ENCODE peak calls at places on chromosomes 6 and 20, in seven cellular contexts. One of them, this sample, is unnamed.

GRCh38 chr6:35370799-35371493 is 28.6 kb downstream of the PPARD start:
- DNase-seq in HEK293T: no peak
- DNase-seq in bronchial epithelial cell: no peak
- DNase-seq in effector CD4-positive, alpha-beta T cell: no peak
- DNase-seq in activated naive CD4-positive, alpha-beta T cell treated with anti-CD3 and anti-CD28 coated beads for 36 hours: no peak
- DNase-seq in nucleus accumbens: no peak
- DNase-seq in stimulated activated CD4-positive, alpha-beta T cell treated with anti-CD3 and anti-CD28 coated beads, Interleukin-2, amount 100 ng/mL, for 4 hours: no peak
- DNase-seq in this sample: peak; percentile 32

GRCh38 chr6:162337412-162337811 is 390.2 kb downstream of the PRKN start:
- DNase-seq in stimulated activated CD4-positive, alpha-beta T cell treated with anti-CD3 and anti-CD28 coated beads, Interleukin-2, amount 100 ng/mL, for 4 hours: no peak
- DNase-seq in activated naive CD4-positive, alpha-beta T cell treated with anti-CD3 and anti-CD28 coated beads for 36 hours: no peak
- DNase-seq in effector CD4-positive, alpha-beta T cell: no peak
- DNase-seq in HEK293T: no peak
- DNase-seq in bronchial epithelial cell: no peak
- DNase-seq in nucleus accumbens: no peak
- DNase-seq in this sample: no peak

GRCh38 chr6:106694343-106694742 is 65.0 kb downstream of the QRSL1 start:
- DNase-seq in bronchial epithelial cell: no peak
- DNase-seq in stimulated activated CD4-positive, alpha-beta T cell treated with anti-CD3 and anti-CD28 coated beads, Interleukin-2, amount 100 ng/mL, for 4 hours: no peak
- DNase-seq in activated naive CD4-positive, alpha-beta T cell treated with anti-CD3 and anti-CD28 coated beads for 36 hours: no peak
- DNase-seq in nucleus accumbens: no peak
- DNase-seq in effector CD4-positive, alpha-beta T cell: no peak
- DNase-seq in HEK293T: no peak
- DNase-seq in this sample: no peak

GRCh38 chr6:12483712-12484111 is 193.6 kb downstream of the EDN1 start:
- DNase-seq in bronchial epithelial cell: peak; percentile 98
- DNase-seq in stimulated activated CD4-positive, alpha-beta T cell treated with anti-CD3 and anti-CD28 coated beads, Interleukin-2, amount 100 ng/mL, for 4 hours: no peak
- DNase-seq in nucleus accumbens: no peak
- DNase-seq in HEK293T: no peak
- DNase-seq in activated naive CD4-positive, alpha-beta T cell treated with anti-CD3 and anti-CD28 coated beads for 36 hours: peak; percentile 38
- DNase-seq in effector CD4-positive, alpha-beta T cell: no peak
- DNase-seq in this sample: no peak

GRCh38 chr20:52824494-52825216 is 147.5 kb upstream of the TSHZ2 start:
- DNase-seq in HEK293T: no peak
- DNase-seq in activated naive CD4-positive, alpha-beta T cell treated with anti-CD3 and anti-CD28 coated beads for 36 hours: no peak
- DNase-seq in nucleus accumbens: no peak
- DNase-seq in effector CD4-positive, alpha-beta T cell: no peak
- DNase-seq in stimulated activated CD4-positive, alpha-beta T cell treated with anti-CD3 and anti-CD28 coated beads, Interleukin-2, amount 100 ng/mL, for 4 hours: no peak
- DNase-seq in bronchial epithelial cell: no peak
- DNase-seq in this sample: no peak

GRCh38 chr20:35757098-35757705 is 14.6 kb upstream of the PHF20 start:
- DNase-seq in HEK293T: no peak
- DNase-seq in stimulated activated CD4-positive, alpha-beta T cell treated with anti-CD3 and anti-CD28 coated beads, Interleukin-2, amount 100 ng/mL, for 4 hours: no peak
- DNase-seq in activated naive CD4-positive, alpha-beta T cell treated with anti-CD3 and anti-CD28 coated beads for 36 hours: no peak
- DNase-seq in bronchial epithelial cell: no peak
- DNase-seq in nucleus accumbens: no peak
- DNase-seq in effector CD4-positive, alpha-beta T cell: no peak
- DNase-seq in this sample: no peak

GRCh38 chr6:144158133-144158532 is 7.8 kb downstream of the STX11 start:
- DNase-seq in activated naive CD4-positive, alpha-beta T cell treated with anti-CD3 and anti-CD28 coated beads for 36 hours: no peak
- DNase-seq in bronchial epithelial cell: peak; percentile 17
- DNase-seq in HEK293T: no peak
- DNase-seq in effector CD4-positive, alpha-beta T cell: no peak
- DNase-seq in stimulated activated CD4-positive, alpha-beta T cell treated with anti-CD3 and anti-CD28 coated beads, Interleukin-2, amount 100 ng/mL, for 4 hours: no peak
- DNase-seq in nucleus accumbens: no peak
- DNase-seq in this sample: peak; percentile 68

GRCh38 chr6:133106934-133107333 is 134.2 kb upstream of the EYA4 start:
- DNase-seq in HEK293T: no peak
- DNase-seq in stimulated activated CD4-positive, alpha-beta T cell treated with anti-CD3 and anti-CD28 coated beads, Interleukin-2, amount 100 ng/mL, for 4 hours: no peak
- DNase-seq in nucleus accumbens: no peak
- DNase-seq in bronchial epithelial cell: no peak
- DNase-seq in effector CD4-positive, alpha-beta T cell: no peak
- DNase-seq in activated naive CD4-positive, alpha-beta T cell treated with anti-CD3 and anti-CD28 coated beads for 36 hours: no peak
- DNase-seq in this sample: no peak

GRCh38 chr6:147285087-147285855 is 81.1 kb downstream of the STXBP5 start:
- DNase-seq in HEK293T: peak; percentile 19
- DNase-seq in nucleus accumbens: no peak
- DNase-seq in activated naive CD4-positive, alpha-beta T cell treated with anti-CD3 and anti-CD28 coated beads for 36 hours: no peak
- DNase-seq in stimulated activated CD4-positive, alpha-beta T cell treated with anti-CD3 and anti-CD28 coated beads, Interleukin-2, amount 100 ng/mL, for 4 hours: no peak
- DNase-seq in effector CD4-positive, alpha-beta T cell: no peak
- DNase-seq in bronchial epithelial cell: peak; percentile 64
- DNase-seq in this sample: no peak

GRCh38 chr20:40727960-40728359 is 38.9 kb upstream of the MAFB start:
- DNase-seq in nucleus accumbens: no peak
- DNase-seq in stimulated activated CD4-positive, alpha-beta T cell treated with anti-CD3 and anti-CD28 coated beads, Interleukin-2, amount 100 ng/mL, for 4 hours: no peak
- DNase-seq in activated naive CD4-positive, alpha-beta T cell treated with anti-CD3 and anti-CD28 coated beads for 36 hours: no peak
- DNase-seq in effector CD4-positive, alpha-beta T cell: no peak
- DNase-seq in HEK293T: no peak
- DNase-seq in bronchial epithelial cell: peak; percentile 65
- DNase-seq in this sample: no peak

GRCh38 chr6:31610891-31611425 is 4.1 kb upstream of the AIF1 start:
- DNase-seq in stimulated activated CD4-positive, alpha-beta T cell treated with anti-CD3 and anti-CD28 coated beads, Interleukin-2, amount 100 ng/mL, for 4 hours: no peak
- DNase-seq in activated naive CD4-positive, alpha-beta T cell treated with anti-CD3 and anti-CD28 coated beads for 36 hours: no peak
- DNase-seq in bronchial epithelial cell: no peak
- DNase-seq in effector CD4-positive, alpha-beta T cell: no peak
- DNase-seq in HEK293T: no peak
- DNase-seq in nucleus accumbens: no peak
- DNase-seq in this sample: no peak

GRCh38 chr6:124967444-124967843 is 5.2 kb downstream of the RNF217 start:
- DNase-seq in activated naive CD4-positive, alpha-beta T cell treated with anti-CD3 and anti-CD28 coated beads for 36 hours: no peak
- DNase-seq in effector CD4-positive, alpha-beta T cell: no peak
- DNase-seq in HEK293T: no peak
- DNase-seq in stimulated activated CD4-positive, alpha-beta T cell treated with anti-CD3 and anti-CD28 coated beads, Interleukin-2, amount 100 ng/mL, for 4 hours: no peak
- DNase-seq in bronchial epithelial cell: peak; percentile 47
- DNase-seq in nucleus accumbens: no peak
- DNase-seq in this sample: no peak

GRCh38 chr6:18457065-18457817 is 70.1 kb downstream of the RNF144B start:
- DNase-seq in bronchial epithelial cell: no peak
- DNase-seq in nucleus accumbens: no peak
- DNase-seq in activated naive CD4-positive, alpha-beta T cell treated with anti-CD3 and anti-CD28 coated beads for 36 hours: no peak
- DNase-seq in HEK293T: no peak
- DNase-seq in stimulated activated CD4-positive, alpha-beta T cell treated with anti-CD3 and anti-CD28 coated beads, Interleukin-2, amount 100 ng/mL, for 4 hours: no peak
- DNase-seq in effector CD4-positive, alpha-beta T cell: no peak
- DNase-seq in this sample: no peak

GRCh38 chr20:15491564-15491963 is 1081.7 kb downstream of the KIF16B start:
- DNase-seq in effector CD4-positive, alpha-beta T cell: no peak
- DNase-seq in bronchial epithelial cell: peak; percentile 19
- DNase-seq in activated naive CD4-positive, alpha-beta T cell treated with anti-CD3 and anti-CD28 coated beads for 36 hours: no peak
- DNase-seq in HEK293T: no peak
- DNase-seq in stimulated activated CD4-positive, alpha-beta T cell treated with anti-CD3 and anti-CD28 coated beads, Interleukin-2, amount 100 ng/mL, for 4 hours: no peak
- DNase-seq in nucleus accumbens: no peak
- DNase-seq in this sample: no peak

GRCh38 chr20:54643761-54644160 is 168.4 kb downstream of the DOK5 start:
- DNase-seq in stimulated activated CD4-positive, alpha-beta T cell treated with anti-CD3 and anti-CD28 coated beads, Interleukin-2, amount 100 ng/mL, for 4 hours: no peak
- DNase-seq in effector CD4-positive, alpha-beta T cell: no peak
- DNase-seq in bronchial epithelial cell: peak; percentile 21
- DNase-seq in activated naive CD4-positive, alpha-beta T cell treated with anti-CD3 and anti-CD28 coated beads for 36 hours: peak; percentile 6
- DNase-seq in HEK293T: no peak
- DNase-seq in nucleus accumbens: no peak
- DNase-seq in this sample: no peak

GRCh38 chr6:107811591-107812218 is 12.4 kb downstream of the SCML4 start:
- DNase-seq in nucleus accumbens: no peak
- DNase-seq in effector CD4-positive, alpha-beta T cell: no peak
- DNase-seq in bronchial epithelial cell: peak; percentile 63
- DNase-seq in activated naive CD4-positive, alpha-beta T cell treated with anti-CD3 and anti-CD28 coated beads for 36 hours: peak; percentile 38
- DNase-seq in HEK293T: no peak
- DNase-seq in stimulated activated CD4-positive, alpha-beta T cell treated with anti-CD3 and anti-CD28 coated beads, Interleukin-2, amount 100 ng/mL, for 4 hours: no peak
- DNase-seq in this sample: no peak

GRCh38 chr6:22765015-22765414 is 195.6 kb downstream of the HDGFL1 start:
- DNase-seq in nucleus accumbens: no peak
- DNase-seq in stimulated activated CD4-positive, alpha-beta T cell treated with anti-CD3 and anti-CD28 coated beads, Interleukin-2, amount 100 ng/mL, for 4 hours: no peak
- DNase-seq in effector CD4-positive, alpha-beta T cell: no peak
- DNase-seq in HEK293T: no peak
- DNase-seq in activated naive CD4-positive, alpha-beta T cell treated with anti-CD3 and anti-CD28 coated beads for 36 hours: no peak
- DNase-seq in bronchial epithelial cell: peak; percentile 53
- DNase-seq in this sample: no peak

GRCh38 chr20:51492167-51493092 is 50.1 kb downstream of the NFATC2 start:
- DNase-seq in stimulated activated CD4-positive, alpha-beta T cell treated with anti-CD3 and anti-CD28 coated beads, Interleukin-2, amount 100 ng/mL, for 4 hours: no peak
- DNase-seq in bronchial epithelial cell: no peak
- DNase-seq in nucleus accumbens: no peak
- DNase-seq in effector CD4-positive, alpha-beta T cell: no peak
- DNase-seq in activated naive CD4-positive, alpha-beta T cell treated with anti-CD3 and anti-CD28 coated beads for 36 hours: no peak
- DNase-seq in HEK293T: no peak
- DNase-seq in this sample: peak; percentile 70

GRCh38 chr20:50371878-50372769 is 138.1 kb upstream of the PTPN1 start:
- DNase-seq in activated naive CD4-positive, alpha-beta T cell treated with anti-CD3 and anti-CD28 coated beads for 36 hours: no peak
- DNase-seq in bronchial epithelial cell: peak; percentile 80
- DNase-seq in HEK293T: no peak
- DNase-seq in stimulated activated CD4-positive, alpha-beta T cell treated with anti-CD3 and anti-CD28 coated beads, Interleukin-2, amount 100 ng/mL, for 4 hours: no peak
- DNase-seq in effector CD4-positive, alpha-beta T cell: no peak
- DNase-seq in nucleus accumbens: no peak
- DNase-seq in this sample: no peak

GRCh38 chr20:31967830-31968249 is at the start of gene XKR7:
- DNase-seq in activated naive CD4-positive, alpha-beta T cell treated with anti-CD3 and anti-CD28 coated beads for 36 hours: peak; percentile 36
- DNase-seq in nucleus accumbens: no peak
- DNase-seq in bronchial epithelial cell: no peak
- DNase-seq in effector CD4-positive, alpha-beta T cell: no peak
- DNase-seq in HEK293T: no peak
- DNase-seq in stimulated activated CD4-positive, alpha-beta T cell treated with anti-CD3 and anti-CD28 coated beads, Interleukin-2, amount 100 ng/mL, for 4 hours: peak; percentile 2
- DNase-seq in this sample: no peak

This sample was measured in heart left ventricle.